ENCODE peak calls at places on chromosomes 1 and 21, in nine cellular contexts. One of them, this sample, is unnamed.

GRCh38 chr1:93635614-93636543 is 45.8 kb downstream of the BCAR3 start:
- DNase-seq in HCT116: no peak
- DNase-seq in GM23338: peak; percentile 92
- DNase-seq in prostate gland: no peak
- DNase-seq in spleen: no peak
- DNase-seq in transverse colon: no peak
- DNase-seq in K562: no peak
- DNase-seq in HepG2: no peak
- DNase-seq in sigmoid colon: no peak
- DNase-seq in this sample: no peak

GRCh38 chr1:190904091-190904695 is 426.5 kb upstream of the BRINP3 start:
- DNase-seq in HCT116: no peak
- DNase-seq in GM23338: no peak
- DNase-seq in prostate gland: no peak
- DNase-seq in spleen: no peak
- DNase-seq in transverse colon: no peak
- DNase-seq in K562: no peak
- DNase-seq in HepG2: no peak
- DNase-seq in sigmoid colon: no peak
- DNase-seq in this sample: no peak

GRCh38 chr1:72516826-72517225 is 234.5 kb upstream of the NEGR1 start:
- DNase-seq in HCT116: no peak
- DNase-seq in GM23338: no peak
- DNase-seq in prostate gland: no peak
- DNase-seq in spleen: no peak
- DNase-seq in transverse colon: no peak
- DNase-seq in K562: no peak
- DNase-seq in HepG2: no peak
- DNase-seq in sigmoid colon: no peak
- DNase-seq in this sample: no peak

GRCh38 chr1:215507119-215507518 is 60.0 kb upstream of the KCTD3 start:
- DNase-seq in HCT116: no peak
- DNase-seq in GM23338: no peak
- DNase-seq in prostate gland: no peak
- DNase-seq in spleen: no peak
- DNase-seq in transverse colon: no peak
- DNase-seq in K562: no peak
- DNase-seq in HepG2: no peak
- DNase-seq in sigmoid colon: no peak
- DNase-seq in this sample: no peak

GRCh38 chr1:239547987-239548386 is 161.6 kb downstream of the CHRM3 start:
- DNase-seq in HCT116: no peak
- DNase-seq in GM23338: no peak
- DNase-seq in prostate gland: no peak
- DNase-seq in spleen: no peak
- DNase-seq in transverse colon: no peak
- DNase-seq in K562: no peak
- DNase-seq in HepG2: no peak
- DNase-seq in sigmoid colon: no peak
- DNase-seq in this sample: no peak

GRCh38 chr1:56414728-56415224 is 164.6 kb downstream of the PLPP3 start:
- DNase-seq in HCT116: no peak
- DNase-seq in GM23338: no peak
- DNase-seq in prostate gland: peak; percentile 67
- DNase-seq in spleen: no peak
- DNase-seq in transverse colon: no peak
- DNase-seq in K562: no peak
- DNase-seq in HepG2: peak; percentile 99
- DNase-seq in sigmoid colon: no peak
- DNase-seq in this sample: peak; percentile 59

GRCh38 chr1:7928247-7928646 is 12.4 kb downstream of the TNFRSF9 start:
- DNase-seq in HCT116: no peak
- DNase-seq in GM23338: no peak
- DNase-seq in prostate gland: no peak
- DNase-seq in spleen: no peak
- DNase-seq in transverse colon: no peak
- DNase-seq in K562: no peak
- DNase-seq in HepG2: no peak
- DNase-seq in sigmoid colon: no peak
- DNase-seq in this sample: no peak

GRCh38 chr1:52288286-52288685 is 77.7 kb downstream of the CC2D1B start:
- DNase-seq in HCT116: peak; percentile 60
- DNase-seq in GM23338: no peak
- DNase-seq in prostate gland: no peak
- DNase-seq in spleen: no peak
- DNase-seq in transverse colon: no peak
- DNase-seq in K562: peak; percentile 41
- DNase-seq in HepG2: no peak
- DNase-seq in sigmoid colon: no peak
- DNase-seq in this sample: no peak

GRCh38 chr1:230633469-230633868 is 8.8 kb upstream of the COG2 start:
- DNase-seq in HCT116: no peak
- DNase-seq in GM23338: no peak
- DNase-seq in prostate gland: no peak
- DNase-seq in spleen: no peak
- DNase-seq in transverse colon: no peak
- DNase-seq in K562: no peak
- DNase-seq in HepG2: peak; percentile 56
- DNase-seq in sigmoid colon: no peak
- DNase-seq in this sample: no peak

GRCh38 chr1:213669512-213669911 is 318.3 kb upstream of the PROX1 start:
- DNase-seq in HCT116: no peak
- DNase-seq in GM23338: no peak
- DNase-seq in prostate gland: no peak
- DNase-seq in spleen: no peak
- DNase-seq in transverse colon: no peak
- DNase-seq in K562: no peak
- DNase-seq in HepG2: no peak
- DNase-seq in sigmoid colon: no peak
- DNase-seq in this sample: no peak

GRCh38 chr1:29322861-29323585 is 86.7 kb downstream of the PTPRU start:
- DNase-seq in HCT116: no peak
- DNase-seq in GM23338: no peak
- DNase-seq in prostate gland: no peak
- DNase-seq in spleen: peak; percentile 61
- DNase-seq in transverse colon: no peak
- DNase-seq in K562: no peak
- DNase-seq in HepG2: no peak
- DNase-seq in sigmoid colon: peak; percentile 46
- DNase-seq in this sample: no peak

GRCh38 chr21:42233067-42233981 is 14.4 kb downstream of the ABCG1 start:
- DNase-seq in HCT116: no peak
- DNase-seq in GM23338: peak; percentile 49
- DNase-seq in prostate gland: peak; percentile 69
- DNase-seq in spleen: peak; percentile 91
- DNase-seq in transverse colon: peak; percentile 77
- DNase-seq in K562: peak; percentile 27
- DNase-seq in HepG2: peak; percentile 30
- DNase-seq in sigmoid colon: peak; percentile 98
- DNase-seq in this sample: peak; percentile 62

GRCh38 chr21:30839304-30839703 is 9.7 kb upstream of the KRTAP7-1 start:
- DNase-seq in HCT116: no peak
- DNase-seq in GM23338: peak; percentile 82
- DNase-seq in prostate gland: no peak
- DNase-seq in spleen: no peak
- DNase-seq in transverse colon: peak; percentile 7
- DNase-seq in K562: peak; percentile 23
- DNase-seq in HepG2: peak; percentile 2
- DNase-seq in sigmoid colon: no peak
- DNase-seq in this sample: no peak

GRCh38 chr1:178660484-178660883 is 64.6 kb upstream of the RALGPS2 start:
- DNase-seq in HCT116: no peak
- DNase-seq in GM23338: no peak
- DNase-seq in prostate gland: no peak
- DNase-seq in spleen: no peak
- DNase-seq in transverse colon: no peak
- DNase-seq in K562: no peak
- DNase-seq in HepG2: no peak
- DNase-seq in sigmoid colon: no peak
- DNase-seq in this sample: no peak

GRCh38 chr1:208510192-208510952 is 266.2 kb upstream of the PLXNA2 start:
- DNase-seq in HCT116: no peak
- DNase-seq in GM23338: no peak
- DNase-seq in prostate gland: no peak
- DNase-seq in spleen: no peak
- DNase-seq in transverse colon: no peak
- DNase-seq in K562: no peak
- DNase-seq in HepG2: no peak
- DNase-seq in sigmoid colon: no peak
- DNase-seq in this sample: no peak

GRCh38 chr1:17890815-17891191 is 135.7 kb downstream of the ACTL8 start:
- DNase-seq in HCT116: no peak
- DNase-seq in GM23338: no peak
- DNase-seq in prostate gland: no peak
- DNase-seq in spleen: peak; percentile 27
- DNase-seq in transverse colon: no peak
- DNase-seq in K562: no peak
- DNase-seq in HepG2: no peak
- DNase-seq in sigmoid colon: no peak
- DNase-seq in this sample: no peak

GRCh38 chr1:109619655-109620395 is at the start of gene AMPD2:
- DNase-seq in HCT116: peak; percentile 37
- DNase-seq in GM23338: peak; percentile 88
- DNase-seq in prostate gland: peak; percentile 59
- DNase-seq in spleen: peak; percentile 95
- DNase-seq in transverse colon: peak; percentile 85
- DNase-seq in K562: peak; percentile 89
- DNase-seq in HepG2: peak; percentile 69
- DNase-seq in sigmoid colon: peak; percentile 90
- DNase-seq in this sample: peak; percentile 80
- H3K4me3 ChIP-seq in HCT116: peak within 1 kb of the TSS; percentile 88
- H3K4me3 ChIP-seq in GM23338: peak within 1 kb of the TSS; percentile 97
- H3K4me3 ChIP-seq in prostate gland: peak within 1 kb of the TSS; percentile 58
- H3K4me3 ChIP-seq in spleen: peak within 1 kb of the TSS; percentile 75
- H3K4me3 ChIP-seq in transverse colon: peak within 1 kb of the TSS; percentile 56
- H3K4me3 ChIP-seq in K562: peak within 1 kb of the TSS; percentile 61
- H3K4me3 ChIP-seq in HepG2: peak within 1 kb of the TSS; percentile 71
- H3K4me3 ChIP-seq in sigmoid colon: peak within 1 kb of the TSS; percentile 41
- H3K4me3 ChIP-seq in this sample: peak within 1 kb of the TSS; percentile 73

GRCh38 chr1:2307206-2307605 is 79.1 kb downstream of the SKI start:
- DNase-seq in HCT116: no peak
- DNase-seq in GM23338: no peak
- DNase-seq in prostate gland: no peak
- DNase-seq in spleen: no peak
- DNase-seq in transverse colon: no peak
- DNase-seq in K562: no peak
- DNase-seq in HepG2: no peak
- DNase-seq in sigmoid colon: no peak
- DNase-seq in this sample: no peak
- H3K4me1 ChIP-seq in HCT116: peaks cover 13% of the 10 kb centered on the region
- H3K4me1 ChIP-seq in GM23338: peaks cover 9% of the 10 kb centered on the region
- H3K4me1 ChIP-seq in prostate gland: peaks cover 9% of the 10 kb centered on the region
- H3K4me1 ChIP-seq in spleen: peaks cover 52% of the 10 kb centered on the region
- H3K4me1 ChIP-seq in transverse colon: peaks cover 24% of the 10 kb centered on the region
- H3K4me1 ChIP-seq in K562: peaks cover 54% of the 10 kb centered on the region
- H3K4me1 ChIP-seq in HepG2: peaks cover 33% of the 10 kb centered on the region
- H3K4me1 ChIP-seq in sigmoid colon: no peaks in the 10 kb centered on the region
- H3K4me1 ChIP-seq in this sample: peaks cover 17% of the 10 kb centered on the region

DNA sequence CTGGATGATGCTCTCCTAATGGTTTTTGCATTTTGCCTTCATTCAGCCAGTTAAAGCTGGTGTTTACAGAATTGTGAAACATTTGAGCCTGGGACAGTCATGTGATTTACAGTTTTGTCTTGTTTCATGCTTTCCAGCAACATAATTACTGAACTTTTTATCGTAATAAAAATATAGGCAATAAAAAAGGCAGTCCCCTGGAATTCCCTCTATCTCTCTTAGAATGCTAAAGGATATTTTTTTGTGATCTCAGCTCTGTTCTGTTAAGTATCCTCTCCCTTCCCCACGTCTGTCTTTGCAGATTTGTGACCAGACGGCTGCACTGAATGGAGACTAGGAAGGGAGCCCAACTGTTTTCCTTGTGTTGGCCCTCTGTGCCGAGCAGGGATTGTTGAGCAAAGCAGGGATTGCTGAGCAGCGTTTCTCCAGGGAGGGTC is 70.3 kb upstream of the RGL1 start:
- DNase-seq in HCT116: no peak
- DNase-seq in GM23338: peak; percentile 36
- DNase-seq in prostate gland: peak; percentile 13
- DNase-seq in spleen: no peak
- DNase-seq in transverse colon: no peak
- DNase-seq in K562: no peak
- DNase-seq in HepG2: no peak
- DNase-seq in sigmoid colon: peak; percentile 79
- DNase-seq in this sample: no peak
- TF ChIP-seq POLR2AphosphoS5 in HCT116: no peak
- TF ChIP-seq POLR2AphosphoS5 in GM23338: no peak
- TF ChIP-seq POLR2AphosphoS5 in prostate gland: peak; percentile 39
- TF ChIP-seq POLR2AphosphoS5 in spleen: no peak
- TF ChIP-seq POLR2AphosphoS5 in transverse colon: no peak
- TF ChIP-seq POLR2AphosphoS5 in K562: no peak
- TF ChIP-seq POLR2AphosphoS5 in HepG2: no peak
- TF ChIP-seq POLR2AphosphoS5 in sigmoid colon: peak; percentile 24
- TF ChIP-seq POLR2AphosphoS5 in this sample: no peak

GRCh38 chr1:38991638-38992449 is 768 bp downstream of the AKIRIN1 start:
- DNase-seq in HCT116: no peak
- DNase-seq in GM23338: peak; percentile 64
- DNase-seq in prostate gland: peak; percentile 17
- DNase-seq in spleen: peak; percentile 84
- DNase-seq in transverse colon: peak; percentile 37
- DNase-seq in K562: peak; percentile 56
- DNase-seq in HepG2: no peak
- DNase-seq in sigmoid colon: peak; percentile 79
- DNase-seq in this sample: peak; percentile 27

GRCh38 chr1:38989979-38990378 is 1.1 kb upstream of the AKIRIN1 start:
- DNase-seq in HCT116: no peak
- DNase-seq in GM23338: no peak
- DNase-seq in prostate gland: no peak
- DNase-seq in spleen: no peak
- DNase-seq in transverse colon: no peak
- DNase-seq in K562: no peak
- DNase-seq in HepG2: no peak
- DNase-seq in sigmoid colon: no peak
- DNase-seq in this sample: no peak

GRCh38 chr1:38992450-38993111 is 1.5 kb downstream of the AKIRIN1 start:
- DNase-seq in HCT116: no peak
- DNase-seq in GM23338: no peak
- DNase-seq in prostate gland: no peak
- DNase-seq in spleen: no peak
- DNase-seq in transverse colon: no peak
- DNase-seq in K562: no peak
- DNase-seq in HepG2: peak; percentile 41
- DNase-seq in sigmoid colon: no peak
- DNase-seq in this sample: no peak

GRCh38 chr1:38990746-38991637 is at the start of gene AKIRIN1:
- DNase-seq in HCT116: peak; percentile 86
- DNase-seq in GM23338: peak; percentile 95
- DNase-seq in prostate gland: peak; percentile 97
- DNase-seq in spleen: peak; percentile 100
- DNase-seq in transverse colon: peak; percentile 99
- DNase-seq in K562: peak; percentile 99
- DNase-seq in HepG2: peak; percentile 88
- DNase-seq in sigmoid colon: peak; percentile 99
- DNase-seq in this sample: peak; percentile 99

DNA sequence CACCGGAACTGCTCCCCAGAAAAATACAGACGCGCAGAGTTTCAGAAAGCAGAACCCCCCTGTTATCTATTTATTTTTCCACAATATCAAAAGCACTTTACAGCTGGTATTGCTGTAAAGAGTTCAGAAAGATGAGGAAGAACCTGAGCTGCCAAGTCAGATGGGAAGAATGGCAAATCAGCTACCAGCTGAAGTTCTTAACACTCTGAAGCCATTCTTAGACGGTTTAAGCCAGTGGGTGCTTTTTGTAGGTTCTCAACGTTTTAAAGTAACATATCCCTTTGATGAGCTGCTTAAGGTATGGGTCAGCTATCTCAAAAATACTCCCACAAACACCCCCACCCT is 703 bp upstream of the AKIRIN1 start:
- DNase-seq in HCT116: no peak
- DNase-seq in GM23338: no peak
- DNase-seq in prostate gland: no peak
- DNase-seq in spleen: no peak
- DNase-seq in transverse colon: no peak
- DNase-seq in K562: no peak
- DNase-seq in HepG2: no peak
- DNase-seq in sigmoid colon: no peak
- DNase-seq in this sample: no peak
- H3K4me3 ChIP-seq in HCT116: peak overlapping the region; percentile 52
- H3K4me3 ChIP-seq in GM23338: peak overlapping the region; percentile 87
- H3K4me3 ChIP-seq in prostate gland: peak overlapping the region; percentile 100
- H3K4me3 ChIP-seq in spleen: peak overlapping the region; percentile 98
- H3K4me3 ChIP-seq in transverse colon: peak overlapping the region; percentile 99
- H3K4me3 ChIP-seq in K562: peak overlapping the region; percentile 99
- H3K4me3 ChIP-seq in HepG2: peak overlapping the region; percentile 83
- H3K4me3 ChIP-seq in sigmoid colon: peak overlapping the region; percentile 59
- H3K4me3 ChIP-seq in this sample: peak overlapping the region; percentile 100

This sample was measured in stomach.